ENCODE peak calls at places on chromosome 2, in ten cellular contexts. U is T-helper 9 cell; E is cardiac fibroblast; M is activated T-cell treated with anti-CD3 and anti-CD28 coated beads, Interleukin-2, amount 50 U/mL, for 4 hours; P is AG04449; L is fibroblast of lung; F is glutamatergic neuron; S is NCI-H1092 treated with DMSO at 0.1 percent for 48 hours; O is stimulated activated CD8-positive, alpha-beta memory T cell treated with anti-CD3 and anti-CD28 coated beads, Interleukin-15, amount 100 ng/mL, for 48 hours; W is pancreas. Q is an unnamed sample.

GRCh38 chr2:158099716-158100115 is 2.0 kb upstream of the UPP2 start:
- DNase-seq in U (no peak), E (no peak), M (no peak), P (no peak), L (peak), F (no peak), S (no peak), O (no peak), W (no peak), Q (no peak)

GRCh38 chr2:120729410-120730052 is 6.1 kb upstream of the GLI2 start:
- DNase-seq in U (no peak), E (peak), M (no peak), P (no peak), L (peak), F (no peak), S (no peak), O (no peak), W (no peak), Q (no peak)

GRCh38 chr2:154623819-154624218 is 74.7 kb upstream of the KCNJ3 start:
- DNase-seq in U (no peak), E (peak), M (no peak), P (no peak), L (peak), F (peak), S (peak), O (no peak), W (peak), Q (peak)

GRCh38 chr2:72998234-72998651 is 73.3 kb downstream of the SFXN5 start:
- DNase-seq in U (no peak), E (no peak), M (no peak), P (no peak), L (no peak), F (no peak), S (no peak), O (no peak), W (no peak), Q (no peak)

GRCh38 chr2:161400076-161400475 is 16.0 kb upstream of the TBR1 start:
- DNase-seq in U (no peak), E (no peak), M (no peak), P (no peak), L (no peak), F (no peak), S (no peak), O (no peak), W (no peak), Q (no peak)

GRCh38 chr2:36672199-36672598 is 24.3 kb upstream of the VIT start:
- DNase-seq in U (no peak), E (peak), M (no peak), P (no peak), L (peak), F (no peak), S (no peak), O (no peak), W (no peak), Q (no peak)

GRCh38 chr2:20011276-20012031 is 1.0 kb downstream of the MATN3 start:
- DNase-seq in U (no peak), E (no peak), M (no peak), P (no peak), L (no peak), F (no peak), S (no peak), O (no peak), W (no peak), Q (no peak)

GRCh38 chr2:111950241-111950640 is 51.8 kb downstream of the MERTK start:
- DNase-seq in U (no peak), E (no peak), M (no peak), P (no peak), L (peak), F (no peak), S (no peak), O (no peak), W (no peak), Q (no peak)

GRCh38 chr2:216189410-216189809 is 80.3 kb downstream of the XRCC5 start:
- DNase-seq in U (no peak), E (no peak), M (no peak), P (no peak), L (no peak), F (no peak), S (no peak), O (no peak), W (no peak), Q (no peak)

GRCh38 chr2:117972466-117973123 is 41.3 kb downstream of the CCDC93 start:
- DNase-seq in U (no peak), E (peak), M (no peak), P (no peak), L (no peak), F (no peak), S (no peak), O (no peak), W (no peak), Q (no peak)

GRCh38 chr2:5093056-5093455 is 599.1 kb upstream of the SOX11 start:
- DNase-seq in U (no peak), E (no peak), M (no peak), P (no peak), L (no peak), F (no peak), S (no peak), O (no peak), W (no peak), Q (no peak)

GRCh38 chr2:167289651-167290410 is 401.6 kb downstream of the XIRP2 start:
- DNase-seq in U (no peak), E (no peak), M (no peak), P (no peak), L (peak), F (no peak), S (no peak), O (no peak), W (no peak), Q (no peak)

GRCh38 chr2:127065299-127065931 is 41.5 kb downstream of the BIN1 start:
- DNase-seq in U (no peak), E (no peak), M (no peak), P (no peak), L (no peak), F (peak), S (no peak), O (no peak), W (no peak), Q (no peak)

Q was measured in NCI-H748 treated with DMSO at 0.1 percent for 48 hours.